ENCODE peak calls at places on chromosomes 4 and X, in ten cellular contexts. F, H, N, S, C, Z, U, E, G and O are unnamed samples. For H3K27me3, the result is how much of the 10 kb centered on the place peaks cover.

GRCh38 chrX:16869393-16870094 is 618 bp downstream of the RBBP7 start:
- DNase-seq in F (peak), H (peak), N (peak), S (no peak), C (no peak), Z (peak), U (peak), E (no peak), G (no peak), O (peak)

GRCh38 chr4:48025005-48025404 is 8.4 kb downstream of the NIPAL1 start:
- DNase-seq in F (no peak), H (no peak), N (no peak), S (no peak), C (no peak), Z (no peak), U (no peak), E (peak), G (no peak), O (no peak)

GRCh38 chr4:155759372-155760252 is 791 bp downstream of the GUCY1B1 start:
- DNase-seq in F (peak), H (peak), N (peak), S (peak), C (peak), Z (peak), U (peak), E (no peak), G (peak), O (no peak)

GRCh38 chr4:47899639-47900038 is 14.7 kb downstream of the NFXL1 start:
- DNase-seq in F (no peak), H (no peak), N (no peak), S (no peak), C (no peak), Z (no peak), U (no peak), E (no peak), G (no peak), O (no peak)

GRCh38 chr4:141814499-141814898 is 178.1 kb downstream of the IL15 start:
- DNase-seq in F (no peak), H (no peak), N (no peak), S (no peak), C (no peak), Z (no peak), U (no peak), E (no peak), G (no peak), O (no peak)

GRCh38 chrX:33204889-33205288 is 6.5 kb downstream of the DMD start:
- DNase-seq in F (no peak), H (no peak), N (no peak), S (no peak), C (no peak), Z (no peak), U (no peak), E (peak), G (no peak), O (no peak)

GRCh38 chr4:118410143-118410542 is 57.3 kb upstream of the PRSS12 start:
- DNase-seq in F (no peak), H (no peak), N (no peak), S (no peak), C (no peak), Z (no peak), U (no peak), E (peak), G (no peak), O (no peak)

GRCh38 chrX:9995855-9996339 is 28.7 kb downstream of the CLDN34 start:
- DNase-seq in F (peak), H (peak), N (peak), S (peak), C (peak), Z (peak), U (peak), E (peak), G (peak), O (peak)

GRCh38 chrX:15349046-15349445 is 13.7 kb upstream of the PIGA start:
- DNase-seq in F (peak), H (no peak), N (peak), S (no peak), C (no peak), Z (no peak), U (no peak), E (peak), G (peak), O (peak)

GRCh38 chr4:173014836-173015235 is 153.8 kb upstream of the GALNT7 start:
- DNase-seq in F (no peak), H (no peak), N (no peak), S (no peak), C (no peak), Z (no peak), U (no peak), E (no peak), G (no peak), O (no peak)

GRCh38 chr4:139279723-139280620 is at the start of gene MGARP:
- DNase-seq in F (peak), H (peak), N (no peak), S (no peak), C (peak), Z (peak), U (peak), E (no peak), G (no peak), O (no peak)

GRCh38 chr4:21656832-21657231 is 291.7 kb downstream of the KCNIP4 start:
- DNase-seq in F (no peak), H (no peak), N (no peak), S (no peak), C (no peak), Z (no peak), U (no peak), E (peak), G (no peak), O (no peak)

GRCh38 chrX:153517421-153517820 is at the start of gene ATP2B3:
- DNase-seq in F (no peak), H (no peak), N (no peak), S (no peak), C (no peak), Z (no peak), U (no peak), E (no peak), G (no peak), O (no peak)

GRCh38 chr4:24582235-24582863 is 2.0 kb downstream of the DHX15 start:
- DNase-seq in F (no peak), H (no peak), N (peak), S (no peak), C (no peak), Z (no peak), U (no peak), E (peak), G (no peak), O (no peak)

GRCh38 chrX:47643926-47644325 is 6.4 kb downstream of the ELK1 start:
- DNase-seq in F (no peak), H (no peak), N (no peak), S (no peak), C (no peak), Z (no peak), U (no peak), E (no peak), G (no peak), O (no peak)

DNA sequence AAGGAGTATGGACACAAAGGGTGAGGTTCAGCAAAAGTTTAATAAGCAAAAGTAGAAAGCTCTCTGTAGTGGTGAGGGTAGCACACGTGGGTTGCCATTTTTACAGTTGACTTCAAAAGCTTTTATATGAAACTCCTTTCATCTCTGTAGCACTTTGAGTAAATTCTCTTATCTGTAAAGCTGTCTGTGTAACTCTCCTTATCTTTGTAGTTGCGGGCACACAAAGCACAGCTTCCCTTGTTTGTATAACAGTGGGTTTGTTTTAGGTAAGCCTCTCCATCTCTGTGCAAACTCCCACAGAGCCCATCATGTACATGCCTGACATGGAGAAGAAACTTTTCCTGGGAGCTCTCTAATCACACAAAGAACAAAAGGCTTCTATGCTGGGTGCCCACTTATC is 325.9 kb upstream of the PABPC5 start:
- DNase-seq in F (no peak), H (no peak), N (no peak), S (no peak), C (no peak), Z (no peak), U (no peak), E (no peak), G (no peak), O (peak)
- TF ChIP-seq CTCF in F (no peak), H (no peak), N (no peak), S (no peak), C (no peak), Z (no peak), U (no peak), E (no peak), G (no peak), O (no peak)

GRCh38 chrX:150365051-150365952 is 2.2 kb downstream of the MAMLD1 start:
- DNase-seq in F (peak), H (peak), N (peak), S (no peak), C (peak), Z (no peak), U (peak), E (no peak), G (peak), O (no peak)
- H3K27me3 ChIP-seq in F (under half), H (under half), N (half or more), S (under half), C (under half), Z (under half), U (under half), E (under half), G (under half), O (under half)

DNA sequence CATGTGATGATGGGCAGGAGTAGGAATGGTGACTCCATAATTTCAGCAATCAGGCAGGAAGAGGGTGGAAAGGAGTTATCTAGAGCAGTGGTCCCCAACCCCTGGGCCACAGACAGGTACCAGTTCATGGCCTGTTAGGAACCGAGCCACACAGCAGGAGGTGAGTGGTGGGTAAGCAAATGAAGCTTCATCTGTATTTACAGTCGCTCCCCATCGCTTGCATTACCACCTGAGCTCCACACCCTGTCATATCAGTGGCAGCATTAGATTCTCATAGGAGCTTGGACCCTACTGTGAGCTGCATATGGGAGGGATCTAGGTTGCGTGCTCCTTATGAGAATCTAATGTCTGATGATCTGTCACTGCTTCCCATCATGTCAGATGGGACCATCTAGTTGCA is 1.4 kb upstream of the TLR10 start:
- DNase-seq in F (no peak), H (no peak), N (no peak), S (no peak), C (no peak), Z (no peak), U (no peak), E (no peak), G (no peak), O (no peak)
- TF ChIP-seq CTCF in F (no peak), H (no peak), N (no peak), S (no peak), C (no peak), Z (no peak), U (no peak), E (no peak), G (no peak), O (no peak)

GRCh38 chr4:135385830-135386581 is 1184.4 kb upstream of the PABPC4L start:
- DNase-seq in F (no peak), H (no peak), N (no peak), S (no peak), C (no peak), Z (no peak), U (no peak), E (no peak), G (no peak), O (no peak)
- H3K27me3 ChIP-seq in F (under half), H (under half), N (under half), S (under half), C (under half), Z (under half), U (under half), E (under half), G (under half), O (under half)